ENCODE peak calls at places on chromosomes 6 and 20, in four cellular contexts. A is H1, U is K562, R is GM12878. D is an unnamed sample.

GRCh38 chr6:7781240-7781639 is 55.3 kb downstream of the BMP6 start:
- DNase-seq in A (no peak), U (no peak), R (no peak), D (no peak)

GRCh38 chr20:19692685-19693119 is 65.4 kb upstream of the RIN2 start:
- DNase-seq in A (peak), U (peak), R (no peak), D (peak)

GRCh38 chr6:42563697-42564495 is at the start of gene UBR2:
- DNase-seq in A (peak), U (peak), R (peak), D (peak)

GRCh38 chr20:33914871-33915270 is 78.8 kb upstream of the RALY start:
- DNase-seq in A (no peak), U (peak), R (no peak), D (peak)

GRCh38 chr20:1280421-1281102 is 14.5 kb downstream of the SNPH start:
- DNase-seq in A (peak), U (no peak), R (no peak), D (no peak)

GRCh38 chr20:44411020-44411756 is 55.7 kb downstream of the HNF4A start:
- DNase-seq in A (no peak), U (no peak), R (no peak), D (peak)

GRCh38 chr6:52546678-52547077 is 30.2 kb downstream of the TRAM2 start:
- DNase-seq in A (no peak), U (no peak), R (peak), D (no peak)

GRCh38 chr6:108549741-108550140 is 11.0 kb upstream of the FOXO3 start:
- DNase-seq in A (no peak), U (peak), R (no peak), D (no peak)

GRCh38 chr20:36273414-36274247 is 32.5 kb upstream of the DLGAP4 start:
- DNase-seq in A (peak), U (no peak), R (no peak), D (no peak)

GRCh38 chr6:101490857-101491256 is 97.3 kb downstream of the GRIK2 start:
- DNase-seq in A (no peak), U (no peak), R (no peak), D (no peak)

GRCh38 chr20:3749689-3750639 is 17.5 kb downstream of the HSPA12B start:
- DNase-seq in A (peak), U (peak), R (no peak), D (peak)

GRCh38 chr6:137415127-137415833 is 78.9 kb downstream of the OLIG3 start:
- DNase-seq in A (peak), U (no peak), R (no peak), D (peak)

GRCh38 chr6:20333870-20334269 is 67.8 kb upstream of the E2F3 start:
- DNase-seq in A (no peak), U (no peak), R (no peak), D (no peak)

GRCh38 chr6:36209606-36210005 is 13.1 kb downstream of the BRPF3 start:
- DNase-seq in A (no peak), U (no peak), R (no peak), D (peak)

GRCh38 chr6:8180327-8181161 is 78.2 kb upstream of the EEF1E1 start:
- DNase-seq in A (no peak), U (no peak), R (no peak), D (no peak)

GRCh38 chr6:65787787-65788186 is 80.8 kb upstream of the EYS start:
- DNase-seq in A (no peak), U (no peak), R (no peak), D (no peak)

GRCh38 chr20:38961530-38962043 is 557 bp upstream of the DHX35 start:
- DNase-seq in A (no peak), U (no peak), R (no peak), D (no peak)

GRCh38 chr6:28269492-28269891 is 2.5 kb downstream of the ZSCAN26 start:
- DNase-seq in A (no peak), U (peak), R (no peak), D (no peak)

GRCh38 chr6:32761084-32761483 is 2.2 kb downstream of the HLA-DQB2 start:
- DNase-seq in A (no peak), U (no peak), R (no peak), D (no peak)

GRCh38 chr6:111943723-111944122 is 70.5 kb upstream of the FYN start:
- DNase-seq in A (no peak), U (no peak), R (no peak), D (no peak)

GRCh38 chr6:169723200-169723909 is 945 bp downstream of the PHF10 start:
- DNase-seq in A (peak), U (peak), R (no peak), D (peak)

GRCh38 chr6:110181131-110182027 is 1.2 kb downstream of the CDC40 start:
- DNase-seq in A (no peak), U (no peak), R (no peak), D (no peak)

GRCh38 chr6:154930490-154930889 is 64.6 kb upstream of the TIAM2 start:
- DNase-seq in A (no peak), U (no peak), R (no peak), D (no peak)

GRCh38 chr6:11094411-11094851 is 797 bp downstream of the SMIM13 start:
- DNase-seq in A (peak), U (peak), R (no peak), D (peak)

GRCh38 chr6:159012201-159012600 is 12.2 kb upstream of the RSPH3 start:
- DNase-seq in A (no peak), U (no peak), R (no peak), D (no peak)

GRCh38 chr20:21323640-21324039 is 20.5 kb downstream of the XRN2 start:
- DNase-seq in A (no peak), U (peak), R (no peak), D (no peak)

GRCh38 chr6:144215402-144215931 is 65.2 kb downstream of the STX11 start:
- DNase-seq in A (no peak), U (peak), R (peak), D (peak)

GRCh38 chr20:48635791-48636267 is 192.0 kb downstream of the PREX1 start:
- DNase-seq in A (peak), U (peak), R (no peak), D (peak)

GRCh38 chr20:2763186-2763585 is 37.2 kb downstream of the CPXM1 start:
- DNase-seq in A (no peak), U (no peak), R (no peak), D (no peak)

GRCh38 chr6:162070639-162071038 is 656.9 kb downstream of the PRKN start:
- DNase-seq in A (no peak), U (no peak), R (no peak), D (no peak)

GRCh38 chr6:77463308-77463880 is at the start of gene HTR1B:
- DNase-seq in A (peak), U (no peak), R (no peak), D (no peak)

GRCh38 chr6:146902846-146903245 is 301.4 kb upstream of the STXBP5 start:
- DNase-seq in A (no peak), U (no peak), R (no peak), D (no peak)

GRCh38 chr6:89984926-89985743 is 90.9 kb downstream of the GJA10 start:
- DNase-seq in A (no peak), U (peak), R (no peak), D (no peak)

GRCh38 chr6:71965404-71965803 is 79.1 kb downstream of the RIMS1 start:
- DNase-seq in A (no peak), U (no peak), R (no peak), D (no peak)

GRCh38 chr6:108165714-108166663 is at the start of gene NR2E1:
- DNase-seq in A (peak), U (no peak), R (no peak), D (no peak)

GRCh38 chr20:32585519-32586127 is 490 bp upstream of the NOL4L start:
- DNase-seq in A (peak), U (no peak), R (peak), D (no peak)

GRCh38 chr20:3797226-3797545 is 1.1 kb downstream of the CDC25B start:
- DNase-seq in A (no peak), U (no peak), R (no peak), D (no peak)

GRCh38 chr6:14270925-14271791 is 153.6 kb downstream of the CD83 start:
- DNase-seq in A (peak), U (peak), R (no peak), D (no peak)

GRCh38 chr6:99013145-99013544 is 65.4 kb upstream of the FBXL4 start:
- DNase-seq in A (no peak), U (no peak), R (no peak), D (no peak)

DNA sequence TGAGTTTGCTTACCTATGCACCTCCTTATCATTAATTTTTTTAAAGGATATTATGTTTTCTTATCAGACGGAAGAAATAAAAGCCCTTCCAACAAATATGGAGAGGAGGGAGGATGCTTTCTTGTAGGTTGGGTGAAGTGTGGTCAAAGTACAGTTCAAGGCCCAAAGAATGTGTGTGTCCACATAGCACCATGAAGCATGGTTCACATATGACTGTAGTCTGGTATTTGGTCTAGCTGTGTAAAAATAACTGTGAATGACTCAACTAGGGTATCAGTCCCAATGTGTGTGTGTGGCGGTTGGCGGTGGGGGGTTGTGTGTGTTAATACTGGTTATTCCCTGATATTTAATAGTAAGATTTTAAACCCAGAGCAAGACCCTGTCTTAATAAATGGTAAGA is 212.7 kb downstream of the TMEM242 start:
- DNase-seq in A (no peak), U (no peak), R (no peak), D (no peak)
- TF ChIP-seq EP300 in A (no peak), U (no peak), R (no peak), D (no peak)

GRCh38 chr20:7985916-7986315 is 33.6 kb downstream of the TMX4 start:
- DNase-seq in A (no peak), U (no peak), R (no peak), D (no peak)

GRCh38 chr20:7981374-7981773 is 38.2 kb downstream of the TMX4 start:
- DNase-seq in A (no peak), U (no peak), R (no peak), D (peak)

GRCh38 chr20:7984192-7984591 is 35.4 kb downstream of the TMX4 start:
- DNase-seq in A (peak), U (no peak), R (no peak), D (no peak)

GRCh38 chr20:7976015-7976414 is 35.8 kb upstream of the HAO1 start:
- DNase-seq in A (no peak), U (no peak), R (no peak), D (no peak)

DNA sequence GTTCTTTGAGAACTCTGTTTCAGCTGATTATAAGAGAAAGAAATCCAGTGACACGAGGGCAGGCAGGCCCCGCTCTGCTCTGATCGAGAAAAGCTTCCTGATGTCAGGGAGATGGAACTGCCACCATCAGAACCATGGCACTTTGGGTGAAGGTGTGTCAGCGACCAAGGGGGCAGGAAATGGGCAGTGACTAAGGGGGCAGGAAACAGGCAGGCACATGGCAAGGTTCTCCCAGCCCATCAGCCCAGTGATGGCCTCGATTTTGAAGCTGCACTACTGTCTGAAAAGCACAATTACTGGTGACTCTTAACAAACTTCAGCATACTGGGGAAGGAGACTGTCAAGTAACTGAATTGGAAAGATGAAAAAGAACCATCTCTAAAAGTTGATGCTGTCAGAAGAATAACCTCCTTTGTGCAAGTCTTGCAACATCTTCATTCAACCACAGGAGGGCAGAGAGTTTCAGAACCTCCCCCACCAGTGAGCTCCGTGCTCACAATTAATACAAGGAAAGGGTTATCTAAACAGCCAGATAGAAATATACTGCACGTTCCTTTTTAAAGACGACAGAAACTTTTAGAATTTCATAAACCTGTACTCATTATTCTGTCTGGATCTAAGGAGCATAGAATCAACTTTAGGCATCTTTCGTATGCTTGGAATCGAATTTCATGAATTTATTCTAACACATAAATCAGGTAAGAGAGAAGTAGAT is 39.1 kb downstream of the TMX4 start:
- DNase-seq in A (no peak), U (peak), R (no peak), D (peak)
- TF ChIP-seq ZNF274 in A (no peak), U (no peak), R (no peak), D (peak)

GRCh38 chr20:63546686-63547483 is 664 bp downstream of the SRMS start:
- DNase-seq in A (no peak), U (no peak), R (no peak), D (no peak)
- TF ChIP-seq EP300 in A (no peak), U (no peak), R (no peak), D (no peak)

GRCh38 chr6:134686071-134686470 is 263.8 kb downstream of the ALDH8A1 start:
- DNase-seq in A (no peak), U (no peak), R (no peak), D (no peak)

GRCh38 chr6:134689177-134689576 is 260.7 kb downstream of the ALDH8A1 start:
- DNase-seq in A (no peak), U (no peak), R (no peak), D (no peak)

GRCh38 chr6:134680021-134680420 is 269.9 kb downstream of the ALDH8A1 start:
- DNase-seq in A (no peak), U (no peak), R (no peak), D (no peak)

GRCh38 chr6:134680433-134680832 is 269.5 kb downstream of the ALDH8A1 start:
- DNase-seq in A (no peak), U (no peak), R (no peak), D (no peak)

DNA sequence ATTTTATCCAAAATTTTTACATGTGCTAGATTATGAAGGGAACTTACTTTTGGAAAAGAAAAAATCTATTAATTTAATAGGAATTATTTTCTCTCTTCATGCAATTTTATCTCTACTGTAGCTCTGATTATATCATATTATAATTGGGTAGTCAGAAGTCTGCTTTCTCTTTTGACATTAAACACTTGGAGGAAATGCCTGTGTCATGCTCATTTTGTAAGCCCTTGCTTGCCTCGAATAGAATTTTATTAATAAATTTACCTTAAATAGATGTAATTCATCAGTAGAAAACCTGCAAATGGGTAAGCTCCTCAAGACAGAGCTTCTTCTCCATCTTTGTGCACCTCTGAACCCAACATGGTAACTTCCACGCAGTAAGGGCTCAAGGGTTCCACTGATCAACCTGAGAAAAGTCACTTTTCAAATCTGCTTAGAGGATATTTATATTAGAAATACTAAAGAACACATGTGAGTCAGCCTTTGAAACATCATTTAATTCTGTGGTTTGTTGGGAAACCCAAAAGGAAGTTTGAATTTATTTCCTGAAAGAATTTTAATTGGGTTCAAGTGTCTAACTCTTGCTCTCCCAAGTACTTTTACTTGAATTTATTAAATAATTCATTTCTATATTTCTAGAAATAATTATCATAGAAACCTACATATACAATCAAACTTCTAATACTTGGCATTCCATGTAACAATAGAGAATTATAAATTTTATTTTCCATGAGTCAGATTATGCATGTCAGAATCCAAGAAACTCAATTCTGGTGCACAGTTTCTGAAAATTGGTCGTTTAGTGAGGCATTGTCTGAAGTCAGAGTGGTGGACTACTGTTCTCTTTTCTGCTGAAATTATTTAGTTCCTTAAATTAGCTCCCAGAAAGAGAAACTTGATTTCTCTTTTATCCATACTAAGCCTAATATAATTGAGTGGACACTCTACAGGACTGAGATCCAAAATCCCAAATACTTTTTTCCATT is 265.8 kb downstream of the ALDH8A1 start:
- DNase-seq in A (no peak), U (no peak), R (no peak), D (no peak)
- TF ChIP-seq ZNF274 in A (no peak), U (no peak), R (no peak), D (no peak)

GRCh38 chr6:45422541-45423110 is 44.9 kb upstream of the SUPT3H start:
- DNase-seq in A (no peak), U (no peak), R (no peak), D (no peak)
- TF ChIP-seq EP300 in A (no peak), U (no peak), R (no peak), D (no peak)

GRCh38 chr6:135240711-135241110 is 59.6 kb downstream of the MYB start:
- DNase-seq in A (no peak), U (no peak), R (no peak), D (no peak)
- TF ChIP-seq ZNF274 in A (no peak), U (no peak), R (no peak), D (no peak)

GRCh38 chr6:117531758-117532276 is 49.3 kb downstream of the DCBLD1 start:
- DNase-seq in A (no peak), U (no peak), R (no peak), D (no peak)
- TF ChIP-seq EP300 in A (no peak), U (no peak), R (no peak), D (no peak)

GRCh38 chr6:145758086-145758485 is 22.8 kb upstream of the EPM2A start:
- DNase-seq in A (no peak), U (no peak), R (no peak), D (no peak)
- TF ChIP-seq ZNF274 in A (no peak), U (no peak), R (no peak), D (no peak)

GRCh38 chr20:25310268-25310920 is 62.5 kb downstream of the PYGB start:
- DNase-seq in A (no peak), U (peak), R (peak), D (peak)
- TF ChIP-seq EP300 in A (no peak), U (peak), R (peak), D (peak)

GRCh38 chr6:116084284-116084683 is 16.4 kb upstream of the NT5DC1 start:
- DNase-seq in A (no peak), U (no peak), R (no peak), D (no peak)

GRCh38 chr6:116088946-116089345 is 11.7 kb upstream of the NT5DC1 start:
- DNase-seq in A (no peak), U (no peak), R (no peak), D (no peak)

GRCh38 chr6:116083052-116083451 is 17.6 kb upstream of the NT5DC1 start:
- DNase-seq in A (no peak), U (no peak), R (no peak), D (no peak)

GRCh38 chr6:116090251-116090650 is 10.4 kb upstream of the NT5DC1 start:
- DNase-seq in A (no peak), U (no peak), R (peak), D (no peak)

DNA sequence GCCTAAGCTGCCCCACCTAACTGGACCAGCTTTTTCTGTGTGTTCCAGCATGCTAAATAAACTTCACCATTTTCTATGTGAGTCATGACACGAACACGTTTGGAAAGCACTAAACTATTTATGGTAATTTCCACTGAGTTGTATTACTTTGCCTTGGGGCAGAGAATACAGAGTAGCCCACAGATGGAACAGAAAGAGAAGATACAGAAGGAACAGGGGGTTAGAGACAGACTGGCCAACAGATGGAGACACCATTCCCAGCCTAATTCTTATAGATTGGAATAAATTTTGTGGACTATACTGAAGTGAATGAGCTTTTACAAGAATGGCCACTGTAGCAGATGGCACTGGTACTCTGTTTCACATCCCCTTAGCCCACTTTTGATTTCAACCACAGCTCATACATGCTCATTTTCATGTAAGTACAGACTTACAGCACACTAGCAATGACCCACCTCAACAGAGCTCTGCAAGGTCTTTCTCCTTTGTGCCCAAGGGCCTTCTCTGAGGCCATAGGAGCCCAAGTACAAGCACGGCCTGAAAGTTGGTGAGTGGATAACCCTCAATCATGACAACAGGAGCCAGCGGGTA is 13.1 kb upstream of the NT5DC1 start:
- DNase-seq in A (no peak), U (no peak), R (peak), D (no peak)
- TF ChIP-seq ZNF274 in A (no peak), U (no peak), R (no peak), D (no peak)

D was measured in HepG2.